ENCODE peak calls at places on chromosomes 6 and 20, in eight cellular contexts. One of them, this sample, is unnamed.
A peak's percentile ranks its signal among the peaks of the same experiment; 100 is the strongest.

GRCh38 chr20:32495217-32495565 is 89.9 kb downstream of the NOL4L start:
- DNase-seq in upper lobe of right lung: peak; percentile 56
- DNase-seq in CD8-positive, alpha-beta T cell: no peak
- DNase-seq in ovary: no peak
- DNase-seq in ascending aorta: no peak
- DNase-seq in body of pancreas: no peak
- DNase-seq in effector memory CD4-positive, alpha-beta T cell: no peak
- DNase-seq in heart right ventricle: no peak
- DNase-seq in this sample: no peak

GRCh38 chr6:148203970-148204369 is 138.7 kb upstream of the SASH1 start:
- DNase-seq in upper lobe of right lung: no peak
- DNase-seq in CD8-positive, alpha-beta T cell: peak; percentile 59
- DNase-seq in ovary: no peak
- DNase-seq in ascending aorta: no peak
- DNase-seq in body of pancreas: no peak
- DNase-seq in effector memory CD4-positive, alpha-beta T cell: peak; percentile 19
- DNase-seq in heart right ventricle: no peak
- DNase-seq in this sample: no peak

GRCh38 chr6:31531162-31531561 is 2.4 kb downstream of the MCCD1 start:
- DNase-seq in upper lobe of right lung: no peak
- DNase-seq in CD8-positive, alpha-beta T cell: no peak
- DNase-seq in ovary: no peak
- DNase-seq in ascending aorta: no peak
- DNase-seq in body of pancreas: no peak
- DNase-seq in effector memory CD4-positive, alpha-beta T cell: no peak
- DNase-seq in heart right ventricle: no peak
- DNase-seq in this sample: no peak

GRCh38 chr20:26216025-26216424 is 519.4 kb upstream of the ZNF337 start:
- DNase-seq in upper lobe of right lung: no peak
- DNase-seq in CD8-positive, alpha-beta T cell: no peak
- DNase-seq in ovary: no peak
- DNase-seq in ascending aorta: no peak
- DNase-seq in body of pancreas: no peak
- DNase-seq in effector memory CD4-positive, alpha-beta T cell: no peak
- DNase-seq in heart right ventricle: no peak
- DNase-seq in this sample: no peak

GRCh38 chr6:43740321-43740960 is 29.6 kb upstream of the VEGFA start:
- DNase-seq in upper lobe of right lung: peak; percentile 44
- DNase-seq in CD8-positive, alpha-beta T cell: no peak
- DNase-seq in ovary: no peak
- DNase-seq in ascending aorta: no peak
- DNase-seq in body of pancreas: no peak
- DNase-seq in effector memory CD4-positive, alpha-beta T cell: no peak
- DNase-seq in heart right ventricle: no peak
- DNase-seq in this sample: no peak

GRCh38 chr6:7050911-7051779 is 56.6 kb upstream of the RREB1 start:
- DNase-seq in upper lobe of right lung: peak; percentile 84
- DNase-seq in CD8-positive, alpha-beta T cell: peak; percentile 37
- DNase-seq in ovary: peak; percentile 51
- DNase-seq in ascending aorta: no peak
- DNase-seq in body of pancreas: peak; percentile 57
- DNase-seq in effector memory CD4-positive, alpha-beta T cell: no peak
- DNase-seq in heart right ventricle: peak; percentile 62
- DNase-seq in this sample: no peak

GRCh38 chr20:46021361-46022359 is 7.4 kb upstream of the SLC12A5 start:
- DNase-seq in upper lobe of right lung: peak; percentile 70
- DNase-seq in CD8-positive, alpha-beta T cell: peak; percentile 46
- DNase-seq in ovary: peak; percentile 27
- DNase-seq in ascending aorta: no peak
- DNase-seq in body of pancreas: peak; percentile 38
- DNase-seq in effector memory CD4-positive, alpha-beta T cell: peak; percentile 32
- DNase-seq in heart right ventricle: no peak
- DNase-seq in this sample: peak; percentile 48

GRCh38 chr6:39347906-39348585 is 25.5 kb upstream of the KCNK16 start:
- DNase-seq in upper lobe of right lung: peak; percentile 81
- DNase-seq in CD8-positive, alpha-beta T cell: no peak
- DNase-seq in ovary: peak; percentile 70
- DNase-seq in ascending aorta: no peak
- DNase-seq in body of pancreas: peak; percentile 83
- DNase-seq in effector memory CD4-positive, alpha-beta T cell: no peak
- DNase-seq in heart right ventricle: peak; percentile 70
- DNase-seq in this sample: peak; percentile 17

GRCh38 chr6:73309784-73310502 is 44.1 kb downstream of the DPPA5 start:
- DNase-seq in upper lobe of right lung: peak; percentile 84
- DNase-seq in CD8-positive, alpha-beta T cell: peak; percentile 32
- DNase-seq in ovary: peak; percentile 44
- DNase-seq in ascending aorta: no peak
- DNase-seq in body of pancreas: peak; percentile 64
- DNase-seq in effector memory CD4-positive, alpha-beta T cell: no peak
- DNase-seq in heart right ventricle: peak; percentile 60
- DNase-seq in this sample: no peak

GRCh38 chr6:33008944-33009861 is at the start of gene HLA-DOA:
- DNase-seq in upper lobe of right lung: no peak
- DNase-seq in CD8-positive, alpha-beta T cell: peak; percentile 66
- DNase-seq in ovary: no peak
- DNase-seq in ascending aorta: no peak
- DNase-seq in body of pancreas: no peak
- DNase-seq in effector memory CD4-positive, alpha-beta T cell: no peak
- DNase-seq in heart right ventricle: no peak
- DNase-seq in this sample: no peak

GRCh38 chr6:18386302-18386976 is 711 bp upstream of the RNF144B start:
- DNase-seq in upper lobe of right lung: no peak
- DNase-seq in CD8-positive, alpha-beta T cell: no peak
- DNase-seq in ovary: no peak
- DNase-seq in ascending aorta: no peak
- DNase-seq in body of pancreas: no peak
- DNase-seq in effector memory CD4-positive, alpha-beta T cell: no peak
- DNase-seq in heart right ventricle: peak; percentile 36
- DNase-seq in this sample: no peak

GRCh38 chr20:10705801-10706459 is 32.1 kb upstream of the JAG1 start:
- DNase-seq in upper lobe of right lung: no peak
- DNase-seq in CD8-positive, alpha-beta T cell: no peak
- DNase-seq in ovary: no peak
- DNase-seq in ascending aorta: no peak
- DNase-seq in body of pancreas: no peak
- DNase-seq in effector memory CD4-positive, alpha-beta T cell: no peak
- DNase-seq in heart right ventricle: no peak
- DNase-seq in this sample: no peak

GRCh38 chr20:33062105-33062629 is 8.5 kb downstream of the BPIFB3 start:
- DNase-seq in upper lobe of right lung: no peak
- DNase-seq in CD8-positive, alpha-beta T cell: no peak
- DNase-seq in ovary: no peak
- DNase-seq in ascending aorta: no peak
- DNase-seq in body of pancreas: no peak
- DNase-seq in effector memory CD4-positive, alpha-beta T cell: no peak
- DNase-seq in heart right ventricle: no peak
- DNase-seq in this sample: no peak

GRCh38 chr6:55678330-55679224 is 99.6 kb upstream of the HMGCLL1 start:
- DNase-seq in upper lobe of right lung: no peak
- DNase-seq in CD8-positive, alpha-beta T cell: no peak
- DNase-seq in ovary: no peak
- DNase-seq in ascending aorta: no peak
- DNase-seq in body of pancreas: no peak
- DNase-seq in effector memory CD4-positive, alpha-beta T cell: no peak
- DNase-seq in heart right ventricle: no peak
- DNase-seq in this sample: no peak

GRCh38 chr6:56962451-56962850 is 7.5 kb downstream of the BEND6 start:
- DNase-seq in upper lobe of right lung: no peak
- DNase-seq in CD8-positive, alpha-beta T cell: no peak
- DNase-seq in ovary: no peak
- DNase-seq in ascending aorta: no peak
- DNase-seq in body of pancreas: no peak
- DNase-seq in effector memory CD4-positive, alpha-beta T cell: no peak
- DNase-seq in heart right ventricle: no peak
- DNase-seq in this sample: no peak

GRCh38 chr6:25166955-25167753 is 112.0 kb upstream of the CARMIL1 start:
- DNase-seq in upper lobe of right lung: no peak
- DNase-seq in CD8-positive, alpha-beta T cell: no peak
- DNase-seq in ovary: no peak
- DNase-seq in ascending aorta: no peak
- DNase-seq in body of pancreas: no peak
- DNase-seq in effector memory CD4-positive, alpha-beta T cell: no peak
- DNase-seq in heart right ventricle: no peak
- DNase-seq in this sample: no peak

GRCh38 chr6:72787521-72788031 is 165.7 kb downstream of the KCNQ5 start:
- DNase-seq in upper lobe of right lung: no peak
- DNase-seq in CD8-positive, alpha-beta T cell: no peak
- DNase-seq in ovary: no peak
- DNase-seq in ascending aorta: no peak
- DNase-seq in body of pancreas: no peak
- DNase-seq in effector memory CD4-positive, alpha-beta T cell: no peak
- DNase-seq in heart right ventricle: no peak
- DNase-seq in this sample: no peak

GRCh38 chr6:133055527-133055966 is 185.6 kb upstream of the EYA4 start:
- DNase-seq in upper lobe of right lung: no peak
- DNase-seq in CD8-positive, alpha-beta T cell: no peak
- DNase-seq in ovary: no peak
- DNase-seq in ascending aorta: no peak
- DNase-seq in body of pancreas: no peak
- DNase-seq in effector memory CD4-positive, alpha-beta T cell: no peak
- DNase-seq in heart right ventricle: no peak
- DNase-seq in this sample: no peak

DNA sequence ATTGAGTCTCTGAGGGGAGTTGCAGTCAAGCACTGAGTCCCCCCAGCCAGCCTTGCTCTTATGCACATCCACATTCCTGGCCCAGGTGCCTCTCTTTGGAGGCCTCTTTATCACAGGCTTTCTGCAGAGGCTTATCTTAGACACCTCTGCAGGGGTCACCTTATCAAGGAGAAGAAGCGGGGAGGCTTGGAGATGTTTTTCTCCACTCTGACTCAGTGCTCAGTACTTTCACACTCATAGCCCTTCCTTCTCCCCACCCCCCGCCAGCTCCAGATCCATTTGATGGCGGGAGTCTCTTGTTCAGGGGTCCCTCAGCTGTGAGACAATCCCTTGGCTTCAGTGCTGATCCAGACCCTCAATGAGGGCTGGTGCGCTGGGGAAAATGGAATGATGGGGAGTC is 132.1 kb upstream of the TSHZ2 start:
- DNase-seq in upper lobe of right lung: no peak
- DNase-seq in CD8-positive, alpha-beta T cell: no peak
- DNase-seq in ovary: no peak
- DNase-seq in ascending aorta: no peak
- DNase-seq in body of pancreas: no peak
- DNase-seq in effector memory CD4-positive, alpha-beta T cell: no peak
- DNase-seq in heart right ventricle: no peak
- DNase-seq in this sample: no peak
- H3K27ac ChIP-seq in upper lobe of right lung: no peak overlapping the region
- H3K27ac ChIP-seq in CD8-positive, alpha-beta T cell: no peak overlapping the region
- H3K27ac ChIP-seq in ovary: no peak overlapping the region
- H3K27ac ChIP-seq in ascending aorta: no peak overlapping the region
- H3K27ac ChIP-seq in body of pancreas: no peak overlapping the region
- H3K27ac ChIP-seq in effector memory CD4-positive, alpha-beta T cell: no peak overlapping the region
- H3K27ac ChIP-seq in heart right ventricle: no peak overlapping the region
- H3K27ac ChIP-seq in this sample: no peak overlapping the region

GRCh38 chr20:57968111-57968510 is 258.3 kb upstream of the PMEPA1 start:
- DNase-seq in upper lobe of right lung: no peak
- DNase-seq in CD8-positive, alpha-beta T cell: no peak
- DNase-seq in ovary: no peak
- DNase-seq in ascending aorta: no peak
- DNase-seq in body of pancreas: no peak
- DNase-seq in effector memory CD4-positive, alpha-beta T cell: no peak
- DNase-seq in heart right ventricle: no peak
- DNase-seq in this sample: no peak
- H3K27ac ChIP-seq in upper lobe of right lung: no peak overlapping the region
- H3K27ac ChIP-seq in CD8-positive, alpha-beta T cell: no peak overlapping the region
- H3K27ac ChIP-seq in ovary: no peak overlapping the region
- H3K27ac ChIP-seq in ascending aorta: no peak overlapping the region
- H3K27ac ChIP-seq in body of pancreas: no peak overlapping the region
- H3K27ac ChIP-seq in effector memory CD4-positive, alpha-beta T cell: no peak overlapping the region
- H3K27ac ChIP-seq in heart right ventricle: no peak overlapping the region
- H3K27ac ChIP-seq in this sample: no peak overlapping the region

GRCh38 chr6:138592698-138593097 is 93.4 kb upstream of the NHSL1 start:
- DNase-seq in upper lobe of right lung: no peak
- DNase-seq in CD8-positive, alpha-beta T cell: no peak
- DNase-seq in ovary: no peak
- DNase-seq in ascending aorta: no peak
- DNase-seq in body of pancreas: no peak
- DNase-seq in effector memory CD4-positive, alpha-beta T cell: no peak
- DNase-seq in heart right ventricle: no peak
- DNase-seq in this sample: no peak
- H3K27ac ChIP-seq in upper lobe of right lung: peak overlapping the region; percentile 32
- H3K27ac ChIP-seq in CD8-positive, alpha-beta T cell: no peak overlapping the region
- H3K27ac ChIP-seq in ovary: no peak overlapping the region
- H3K27ac ChIP-seq in ascending aorta: peak overlapping the region; percentile 54
- H3K27ac ChIP-seq in body of pancreas: no peak overlapping the region
- H3K27ac ChIP-seq in effector memory CD4-positive, alpha-beta T cell: no peak overlapping the region
- H3K27ac ChIP-seq in heart right ventricle: peak overlapping the region; percentile 71
- H3K27ac ChIP-seq in this sample: no peak overlapping the region

DNA sequence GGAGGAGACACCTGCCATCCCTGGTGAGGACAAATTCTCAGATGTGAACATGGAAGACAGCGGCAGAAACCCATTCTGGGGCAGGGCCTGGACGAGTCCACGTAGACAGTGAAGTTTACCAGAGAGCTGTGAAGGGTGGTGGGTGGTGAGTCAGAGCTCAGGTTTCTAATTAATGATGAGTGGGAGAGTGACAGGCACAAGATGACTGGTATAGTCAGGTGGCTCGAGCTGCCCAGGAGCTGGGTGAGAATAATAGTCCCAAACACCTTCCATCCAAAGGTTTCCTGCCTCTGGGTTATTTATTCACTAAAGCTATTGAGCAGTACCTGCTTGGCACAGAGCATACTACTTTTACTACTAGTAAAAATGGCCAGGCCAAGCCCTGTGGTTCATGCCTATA is 6.0 kb downstream of the TLDC2 start:
- DNase-seq in upper lobe of right lung: peak; percentile 10
- DNase-seq in CD8-positive, alpha-beta T cell: no peak
- DNase-seq in ovary: no peak
- DNase-seq in ascending aorta: no peak
- DNase-seq in body of pancreas: no peak
- DNase-seq in effector memory CD4-positive, alpha-beta T cell: no peak
- DNase-seq in heart right ventricle: no peak
- DNase-seq in this sample: no peak
- H3K27ac ChIP-seq in upper lobe of right lung: no peak overlapping the region
- H3K27ac ChIP-seq in CD8-positive, alpha-beta T cell: no peak overlapping the region
- H3K27ac ChIP-seq in ovary: no peak overlapping the region
- H3K27ac ChIP-seq in ascending aorta: no peak overlapping the region
- H3K27ac ChIP-seq in body of pancreas: peak overlapping the region; percentile 44
- H3K27ac ChIP-seq in effector memory CD4-positive, alpha-beta T cell: no peak overlapping the region
- H3K27ac ChIP-seq in heart right ventricle: no peak overlapping the region
- H3K27ac ChIP-seq in this sample: no peak overlapping the region

DNA sequence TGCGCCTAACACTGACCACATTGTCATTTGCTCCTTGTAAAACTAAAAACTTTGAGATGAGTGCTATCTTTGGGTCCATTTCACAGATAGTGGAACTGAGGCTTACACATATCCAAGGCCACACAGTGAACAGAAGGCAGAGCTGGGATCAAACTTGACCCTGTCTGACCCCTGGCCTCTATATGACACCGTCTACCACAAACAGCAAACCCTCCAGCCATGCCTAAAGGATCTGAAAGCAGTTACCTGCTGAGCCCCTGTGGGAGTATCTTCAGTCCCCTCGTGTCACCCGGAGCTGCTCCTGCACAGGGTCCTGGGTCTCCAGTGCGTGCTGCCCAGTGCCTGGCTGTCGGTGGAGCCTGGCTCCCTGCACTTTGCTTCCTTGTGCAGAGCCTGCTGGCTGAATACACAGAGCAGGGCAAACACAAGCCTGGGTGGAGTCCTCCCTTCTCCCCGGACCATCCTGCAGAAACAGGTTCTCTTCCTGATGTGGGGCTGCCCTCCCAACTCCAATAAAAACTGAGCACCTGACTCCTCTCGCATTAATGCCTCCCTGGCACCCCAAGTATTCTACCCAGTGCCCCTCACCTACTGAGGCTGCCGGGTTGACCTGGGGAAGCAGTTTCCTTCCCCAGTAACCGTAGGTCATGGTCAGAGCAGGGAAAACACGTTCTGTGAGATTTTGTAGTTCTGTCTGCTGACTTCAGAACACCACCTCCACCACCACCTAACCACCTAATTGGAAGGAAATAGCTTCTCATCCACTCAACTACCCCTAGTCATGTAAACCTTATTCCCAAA is at the start of gene BCAS1:
- DNase-seq in upper lobe of right lung: no peak
- DNase-seq in CD8-positive, alpha-beta T cell: no peak
- DNase-seq in ovary: no peak
- DNase-seq in ascending aorta: no peak
- DNase-seq in body of pancreas: peak; percentile 56
- DNase-seq in effector memory CD4-positive, alpha-beta T cell: no peak
- DNase-seq in heart right ventricle: no peak
- DNase-seq in this sample: no peak
- H3K27ac ChIP-seq in upper lobe of right lung: no peak within 1 kb of the TSS
- H3K27ac ChIP-seq in CD8-positive, alpha-beta T cell: no peak within 1 kb of the TSS
- H3K27ac ChIP-seq in ovary: no peak within 1 kb of the TSS
- H3K27ac ChIP-seq in ascending aorta: no peak within 1 kb of the TSS
- H3K27ac ChIP-seq in body of pancreas: peak within 1 kb of the TSS; percentile 19
- H3K27ac ChIP-seq in effector memory CD4-positive, alpha-beta T cell: no peak within 1 kb of the TSS
- H3K27ac ChIP-seq in heart right ventricle: no peak within 1 kb of the TSS
- H3K27ac ChIP-seq in this sample: no peak within 1 kb of the TSS